ENCODE peak calls at places on chromosomes 11 and 22, in four cellular contexts. Z, M, N and W are unnamed samples.
A peak's percentile ranks its signal among the peaks of the same experiment; 100 is the strongest.

GRCh38 chr22:37898441-37899181 is 7.5 kb upstream of the MICALL1 start:
- DNase-seq in Z (peak; percentile 61), M (no peak), N (no peak), W (no peak)

GRCh38 chr11:105298630-105299029 is 159.1 kb upstream of the CARD18 start:
- DNase-seq in Z (peak; percentile 3), M (no peak), N (no peak), W (no peak)

GRCh38 chr22:20903093-20903492 is 14.1 kb upstream of the CRKL start:
- DNase-seq in Z (no peak), M (no peak), N (no peak), W (no peak)

GRCh38 chr11:121415861-121416260 is 36.3 kb upstream of the SORL1 start:
- DNase-seq in Z (peak; percentile 41), M (no peak), N (no peak), W (no peak)

GRCh38 chr11:47616726-47617416 is 22.7 kb upstream of the C1QTNF4 start:
- DNase-seq in Z (peak; percentile 30), M (peak; percentile 22), N (no peak), W (no peak)

GRCh38 chr11:123249354-123249753 is 54.3 kb upstream of the CLMP start:
- DNase-seq in Z (no peak), M (peak; percentile 4), N (no peak), W (no peak)

GRCh38 chr11:133619973-133620372 is 87.7 kb upstream of the OPCML start:
- DNase-seq in Z (no peak), M (no peak), N (no peak), W (no peak)

GRCh38 chr11:70097783-70098182 is 19.7 kb downstream of the ANO1 start:
- DNase-seq in Z (no peak), M (no peak), N (no peak), W (no peak)

GRCh38 chr11:5280582-5281102 is 10.9 kb upstream of the HBE1 start:
- DNase-seq in Z (peak; percentile 92), M (peak; percentile 89), N (no peak), W (no peak)

GRCh38 chr11:21475276-21475675 is 717.6 kb upstream of the ANO5 start:
- DNase-seq in Z (no peak), M (no peak), N (no peak), W (no peak)

GRCh38 chr11:124762077-124762623 is at the start of gene ESAM:
- DNase-seq in Z (no peak), M (no peak), N (peak; percentile 78), W (no peak)

GRCh38 chr11:65576232-65576866 is 496 bp downstream of the EHBP1L1 start:
- DNase-seq in Z (no peak), M (no peak), N (no peak), W (no peak)

GRCh38 chr11:61675826-61676225 is 4.4 kb upstream of the DAGLA start:
- DNase-seq in Z (no peak), M (no peak), N (no peak), W (no peak)

GRCh38 chr11:383431-383830 is 10.6 kb upstream of the PKP3 start:
- DNase-seq in Z (no peak), M (no peak), N (no peak), W (no peak)